ENCODE peak calls at places on chromosomes 6 and 20, in eight cellular contexts. C is SK-N-SH, W is HepG2, V is H1, S is A549, F is stomach, D is transverse colon, H is ovary. E is an unnamed sample.

GRCh38 chr6:11493979-11494378 is 43.6 kb upstream of the TMEM170B start:
- DNase-seq in C (no peak), V (no peak), F (no peak), S (no peak), D (no peak), H (no peak), W (no peak), E (no peak)

GRCh38 chr6:140956567-140957306 is 1176.0 kb upstream of the GJE1 start:
- DNase-seq in S (no peak), C (no peak), V (no peak), W (no peak), D (no peak), F (no peak), H (no peak), E (no peak)

GRCh38 chr20:11443382-11444119 is 474.1 kb upstream of the BTBD3 start:
- DNase-seq in H (no peak), D (no peak), C (no peak), V (no peak), F (no peak), S (no peak), W (no peak), E (no peak)

GRCh38 chr6:116101298-116101718 is 655 bp downstream of the NT5DC1 start:
- DNase-seq in C (no peak), F (no peak), D (peak; percentile 86), H (no peak), V (no peak), S (no peak), W (no peak), E (peak; percentile 61)

GRCh38 chr6:71038966-71039365 is 82.1 kb upstream of the B3GAT2 start:
- DNase-seq in S (no peak), W (no peak), V (no peak), F (no peak), C (no peak), H (no peak), D (no peak), E (no peak)

GRCh38 chr6:133945158-133945557 is 7.9 kb upstream of the TBPL1 start:
- DNase-seq in W (peak; percentile 16), C (no peak), S (no peak), V (no peak), F (no peak), H (no peak), D (no peak), E (no peak)

GRCh38 chr6:105136433-105137350 is 43.1 kb downstream of the POPDC3 start:
- DNase-seq in D (peak; percentile 55), W (no peak), H (peak; percentile 43), S (peak; percentile 57), C (peak; percentile 97), F (peak; percentile 57), V (peak; percentile 78), E (peak; percentile 28)

GRCh38 chr6:50655848-50656453 is 57.4 kb upstream of the TFAP2D start:
- DNase-seq in S (peak; percentile 1), V (no peak), F (no peak), C (peak; percentile 10), H (no peak), D (no peak), W (peak; percentile 16), E (no peak)

GRCh38 chr6:44237021-44237812 is 9.7 kb upstream of the HSP90AB1 start:
- DNase-seq in S (peak; percentile 88), W (peak; percentile 98), F (peak; percentile 95), C (peak; percentile 86), V (peak; percentile 81), H (peak; percentile 88), D (peak; percentile 94), E (peak; percentile 84)

GRCh38 chr20:1472556-1473243 is 6.1 kb upstream of the NSFL1C start:
- DNase-seq in S (no peak), H (no peak), D (no peak), F (no peak), C (no peak), V (no peak), W (no peak), E (no peak)

GRCh38 chr6:29602564-29603361 is 17.8 kb downstream of the OR2H2 start:
- DNase-seq in S (peak; percentile 20), C (peak; percentile 69), F (no peak), D (no peak), V (peak; percentile 63), H (no peak), W (peak; percentile 35), E (no peak)

GRCh38 chr6:13908955-13909381 is 15.8 kb upstream of the RNF182 start:
- DNase-seq in H (peak; percentile 16), C (peak; percentile 78), S (peak; percentile 64), D (peak; percentile 36), F (peak; percentile 34), W (peak; percentile 55), V (no peak), E (peak; percentile 15)

GRCh38 chr6:83696674-83697073 is 12.2 kb downstream of the SNAP91 start:
- DNase-seq in F (no peak), C (no peak), S (no peak), W (no peak), V (no peak), D (no peak), H (no peak), E (no peak)

GRCh38 chr6:31070711-31071197 is 41.6 kb downstream of the C6orf15 start:
- DNase-seq in H (peak; percentile 55), V (peak; percentile 52), S (peak; percentile 47), W (peak; percentile 52), C (no peak), D (no peak), F (peak; percentile 41), E (no peak)

GRCh38 chr6:114579486-114579885 is 236.7 kb upstream of the HS3ST5 start:
- DNase-seq in F (no peak), W (no peak), V (no peak), D (no peak), S (no peak), C (no peak), H (no peak), E (no peak)

GRCh38 chr6:132399376-132400074 is 1.8 kb downstream of the MOXD1 start:
- DNase-seq in C (no peak), S (no peak), W (no peak), H (no peak), D (no peak), F (no peak), V (no peak), E (no peak)

GRCh38 chr6:41940759-41941279 is 789 bp downstream of the CCND3 start:
- DNase-seq in W (no peak), F (peak; percentile 44), V (peak; percentile 74), D (peak; percentile 54), S (no peak), H (peak; percentile 50), C (peak; percentile 67), E (no peak)

GRCh38 chr6:136696238-136696637 is 96.0 kb downstream of the MAP3K5 start:
- DNase-seq in S (no peak), W (no peak), H (peak; percentile 49), F (no peak), D (no peak), C (no peak), V (no peak), E (peak; percentile 17)

GRCh38 chr6:29631860-29632731 is 887 bp downstream of the GABBR1 start:
- DNase-seq in D (peak; percentile 69), F (peak; percentile 54), H (peak; percentile 71), S (peak; percentile 21), W (no peak), V (peak; percentile 81), C (peak; percentile 88), E (no peak)

GRCh38 chr20:49821850-49822249 is 9.2 kb downstream of the SLC9A8 start:
- DNase-seq in H (no peak), D (no peak), S (no peak), W (no peak), C (no peak), V (no peak), F (no peak), E (no peak)

GRCh38 chr6:82076855-82077254 is 170.7 kb downstream of the IBTK start:
- DNase-seq in V (no peak), F (no peak), C (no peak), W (no peak), H (no peak), S (no peak), D (no peak), E (no peak)
- TF ChIP-seq CTCF in V (no peak), F (no peak), C (peak; percentile 24), W (no peak), H (no peak), S (no peak), D (no peak), E (no peak)

GRCh38 chr6:39881851-39882566 is 52.3 kb downstream of the MOCS1 start:
- DNase-seq in V (no peak), S (no peak), H (peak; percentile 33), F (no peak), W (no peak), C (no peak), D (no peak), E (no peak)
- H3K4me3 ChIP-seq in V (no peak overlapping the region), S (no peak overlapping the region), H (no peak overlapping the region), F (no peak overlapping the region), W (no peak overlapping the region), C (no peak overlapping the region), D (no peak overlapping the region), E (no peak overlapping the region)

GRCh38 chr6:129312865-129313264 is 397.1 kb downstream of the ARHGAP18 start:
- DNase-seq in F (no peak), H (no peak), W (no peak), D (no peak), V (no peak), S (peak; percentile 2), C (no peak), E (no peak)
- TF ChIP-seq EP300 in F (no peak), H (no peak), W (no peak), D (no peak), V (no peak), S (no peak), C (peak; percentile 17), E (no peak)

GRCh38 chr20:43404880-43405279 is 52.8 kb upstream of the SRSF6 start:
- DNase-seq in C (no peak), W (peak; percentile 34), V (peak; percentile 83), H (no peak), S (peak; percentile 25), F (no peak), D (no peak), E (no peak)
- TF ChIP-seq CTCF in C (no peak), W (peak; percentile 48), V (peak; percentile 55), H (no peak), S (no peak), F (no peak), D (no peak), E (no peak)

GRCh38 chr6:154479388-154480143 is 30.9 kb downstream of the CNKSR3 start:
- DNase-seq in F (no peak), V (no peak), D (no peak), H (no peak), W (no peak), C (no peak), S (no peak), E (no peak)
- H3K4me3 ChIP-seq in F (no peak overlapping the region), V (no peak overlapping the region), D (no peak overlapping the region), H (peak overlapping the region; percentile 4), W (no peak overlapping the region), C (peak overlapping the region; percentile 40), S (no peak overlapping the region), E (no peak overlapping the region)

DNA sequence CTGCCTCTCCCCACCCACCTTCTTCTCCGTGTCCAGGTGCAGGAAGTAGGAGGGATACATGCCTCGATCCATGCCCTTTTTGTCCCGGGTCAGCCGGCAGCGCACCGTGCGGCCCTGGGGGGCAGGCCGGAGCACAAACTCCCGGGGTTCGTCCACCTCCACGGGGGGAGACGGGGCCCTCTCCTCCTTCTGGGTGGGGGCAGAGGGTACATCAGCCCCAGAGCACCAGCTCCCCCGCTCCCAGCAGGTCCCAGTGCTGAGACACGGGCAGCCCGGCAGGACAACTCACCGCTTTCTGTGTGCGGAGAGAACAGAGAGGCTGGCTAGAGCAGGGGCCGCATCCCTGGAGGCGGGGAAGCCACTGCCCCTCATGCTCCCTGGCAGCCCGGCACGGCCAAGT is 6.7 kb downstream of the TULP1 start:
- DNase-seq in F (no peak), W (no peak), H (no peak), C (peak; percentile 31), V (no peak), S (no peak), D (no peak), E (no peak)
- TF ChIP-seq EP300 in F (no peak), W (no peak), H (no peak), C (no peak), V (no peak), S (no peak), D (no peak), E (no peak)